ENCODE peak calls at places on chromosome 3, in eight cellular contexts. L is uterus, Z is esophagus squamous epithelium, U is A549, Q is body of pancreas, J is transverse colon, E is ovary, Y is heart left ventricle. K is an unnamed sample.

GRCh38 chr3:179229177-179229576 is 21.7 kb downstream of the KCNMB3 start:
- DNase-seq in L (no peak), Z (no peak), U (no peak), Q (no peak), J (no peak), E (no peak), Y (no peak), K (no peak)

GRCh38 chr3:11770477-11771381 is 76.0 kb downstream of the TAMM41 start:
- DNase-seq in L (peak), Z (peak), U (peak), Q (peak), J (peak), E (peak), Y (peak), K (peak)

GRCh38 chr3:194315088-194315964 is 35.8 kb downstream of the CPN2 start:
- DNase-seq in L (peak), Z (no peak), U (peak), Q (peak), J (peak), E (peak), Y (peak), K (peak)

GRCh38 chr3:54157860-54158259 is 35.5 kb downstream of the CACNA2D3 start:
- DNase-seq in L (no peak), Z (no peak), U (no peak), Q (no peak), J (no peak), E (no peak), Y (no peak), K (no peak)

GRCh38 chr3:146501752-146502151 is 32.4 kb upstream of the PLSCR2 start:
- DNase-seq in L (no peak), Z (no peak), U (no peak), Q (no peak), J (no peak), E (no peak), Y (no peak), K (no peak)

GRCh38 chr3:11499144-11499543 is 144.6 kb downstream of the VGLL4 start:
- DNase-seq in L (no peak), Z (no peak), U (peak), Q (no peak), J (no peak), E (no peak), Y (no peak), K (no peak)

GRCh38 chr3:27630892-27631291 is 91.2 kb downstream of the EOMES start:
- DNase-seq in L (no peak), Z (no peak), U (peak), Q (no peak), J (no peak), E (no peak), Y (no peak), K (no peak)

GRCh38 chr3:53842436-53843194 is 3.6 kb downstream of the CHDH start:
- DNase-seq in L (peak), Z (no peak), U (peak), Q (peak), J (peak), E (no peak), Y (no peak), K (no peak)

GRCh38 chr3:72830452-72831217 is 17.6 kb downstream of the SHQ1 start:
- DNase-seq in L (no peak), Z (no peak), U (no peak), Q (no peak), J (no peak), E (no peak), Y (no peak), K (no peak)

GRCh38 chr3:1251282-1252060 is 158.6 kb downstream of the CNTN6 start:
- DNase-seq in L (no peak), Z (no peak), U (no peak), Q (no peak), J (no peak), E (no peak), Y (no peak), K (no peak)

GRCh38 chr3:182697345-182697919 is 95.9 kb upstream of the ATP11B start:
- DNase-seq in L (no peak), Z (no peak), U (no peak), Q (no peak), J (no peak), E (no peak), Y (no peak), K (no peak)

GRCh38 chr3:10371789-10372188 is 50.9 kb upstream of the SEC13 start:
- DNase-seq in L (no peak), Z (no peak), U (no peak), Q (no peak), J (no peak), E (no peak), Y (no peak), K (no peak)

GRCh38 chr3:172096881-172097420 is 57.6 kb downstream of the FNDC3B start:
- DNase-seq in L (no peak), Z (no peak), U (peak), Q (peak), J (no peak), E (no peak), Y (no peak), K (no peak)

GRCh38 chr3:179956416-179956830 is 80.3 kb downstream of the PEX5L start:
- DNase-seq in L (no peak), Z (no peak), U (no peak), Q (no peak), J (no peak), E (no peak), Y (no peak), K (no peak)

GRCh38 chr3:106963446-106963845 is 413.8 kb upstream of the CCDC54 start:
- DNase-seq in L (no peak), Z (no peak), U (no peak), Q (no peak), J (no peak), E (no peak), Y (no peak), K (no peak)

GRCh38 chr3:62888778-62889177 is 13.6 kb upstream of the CADPS start:
- DNase-seq in L (no peak), Z (no peak), U (no peak), Q (no peak), J (no peak), E (no peak), Y (no peak), K (no peak)

GRCh38 chr3:190847423-190847822 is 15.1 kb downstream of the GMNC start:
- DNase-seq in L (no peak), Z (no peak), U (no peak), Q (no peak), J (no peak), E (no peak), Y (no peak), K (no peak)

GRCh38 chr3:161927131-161927530 is 430.5 kb downstream of the OTOL1 start:
- DNase-seq in L (no peak), Z (no peak), U (no peak), Q (no peak), J (no peak), E (no peak), Y (no peak), K (no peak)

GRCh38 chr3:11637901-11638668 is 5.6 kb downstream of the VGLL4 start:
- DNase-seq in L (no peak), Z (no peak), U (no peak), Q (no peak), J (no peak), E (no peak), Y (no peak), K (no peak)

GRCh38 chr3:55191911-55192787 is 264.3 kb upstream of the LRTM1 start:
- DNase-seq in L (no peak), Z (no peak), U (peak), Q (no peak), J (no peak), E (no peak), Y (no peak), K (no peak)

GRCh38 chr3:46017720-46018119 is 9.6 kb downstream of the XCR1 start:
- DNase-seq in L (no peak), Z (no peak), U (no peak), Q (no peak), J (no peak), E (no peak), Y (no peak), K (no peak)

GRCh38 chr3:192819001-192819569 is 91.7 kb upstream of the FGF12 start:
- DNase-seq in L (no peak), Z (no peak), U (peak), Q (no peak), J (no peak), E (no peak), Y (no peak), K (no peak)

GRCh38 chr3:175957427-175957826 is 1098.3 kb downstream of the NAALADL2 start:
- DNase-seq in L (no peak), Z (no peak), U (no peak), Q (no peak), J (no peak), E (no peak), Y (no peak), K (no peak)

GRCh38 chr3:62046326-62046725 is 327.0 kb downstream of the FEZF2 start:
- DNase-seq in L (no peak), Z (no peak), U (no peak), Q (no peak), J (no peak), E (no peak), Y (no peak), K (no peak)

GRCh38 chr3:96843505-96844203 is 29.3 kb downstream of the EPHA6 start:
- DNase-seq in L (no peak), Z (no peak), U (no peak), Q (no peak), J (no peak), E (no peak), Y (no peak), K (no peak)

GRCh38 chr3:13710251-13710650 is 161.3 kb downstream of the FBLN2 start:
- DNase-seq in L (peak), Z (no peak), U (no peak), Q (no peak), J (no peak), E (no peak), Y (no peak), K (peak)

GRCh38 chr3:107271787-107272387 is 105.4 kb upstream of the CCDC54 start:
- DNase-seq in L (no peak), Z (no peak), U (peak), Q (no peak), J (no peak), E (no peak), Y (no peak), K (no peak)

GRCh38 chr3:29353807-29354206 is 72.9 kb downstream of the RBMS3 start:
- DNase-seq in L (no peak), Z (no peak), U (no peak), Q (no peak), J (no peak), E (no peak), Y (no peak), K (no peak)

GRCh38 chr3:102206506-102207145 is 228.2 kb upstream of the ZPLD1 start:
- DNase-seq in L (peak), Z (no peak), U (no peak), Q (peak), J (peak), E (peak), Y (no peak), K (peak)

GRCh38 chr3:39103324-39103693 is 4.1 kb downstream of the GORASP1 start:
- DNase-seq in L (no peak), Z (no peak), U (no peak), Q (no peak), J (no peak), E (no peak), Y (no peak), K (no peak)

GRCh38 chr3:102054543-102054942 is 205.2 kb downstream of the NFKBIZ start:
- DNase-seq in L (no peak), Z (no peak), U (no peak), Q (no peak), J (no peak), E (no peak), Y (no peak), K (no peak)

GRCh38 chr3:94183551-94183950 is 120.7 kb downstream of the NSUN3 start:
- DNase-seq in L (no peak), Z (no peak), U (no peak), Q (no peak), J (no peak), E (no peak), Y (no peak), K (no peak)

GRCh38 chr3:138327831-138328230 is 1.8 kb downstream of the NME9 start:
- DNase-seq in L (no peak), Z (no peak), U (no peak), Q (no peak), J (no peak), E (no peak), Y (no peak), K (no peak)

GRCh38 chr3:149832086-149832485 is 19.1 kb downstream of the RNF13 start:
- DNase-seq in L (no peak), Z (no peak), U (no peak), Q (no peak), J (no peak), E (no peak), Y (no peak), K (no peak)

GRCh38 chr3:150216866-150217600 is 191.1 kb upstream of the TSC22D2 start:
- DNase-seq in L (no peak), Z (no peak), U (no peak), Q (no peak), J (no peak), E (no peak), Y (no peak), K (no peak)

GRCh38 chr3:157746391-157746790 is 243.2 kb upstream of the VEPH1 start:
- DNase-seq in L (no peak), Z (no peak), U (no peak), Q (no peak), J (no peak), E (no peak), Y (no peak), K (no peak)

GRCh38 chr3:56855856-56856538 is 54.2 kb upstream of the ARHGEF3 start:
- DNase-seq in L (peak), Z (no peak), U (peak), Q (no peak), J (peak), E (peak), Y (no peak), K (no peak)

GRCh38 chr3:115658337-115659181 is 35.2 kb downstream of the GAP43 start:
- DNase-seq in L (peak), Z (no peak), U (peak), Q (peak), J (peak), E (peak), Y (peak), K (peak)
- TF ChIP-seq POLR2A in L (peak), Z (peak), U (peak), Q (peak), J (peak), E (peak), Y (no peak), K (peak)

DNA sequence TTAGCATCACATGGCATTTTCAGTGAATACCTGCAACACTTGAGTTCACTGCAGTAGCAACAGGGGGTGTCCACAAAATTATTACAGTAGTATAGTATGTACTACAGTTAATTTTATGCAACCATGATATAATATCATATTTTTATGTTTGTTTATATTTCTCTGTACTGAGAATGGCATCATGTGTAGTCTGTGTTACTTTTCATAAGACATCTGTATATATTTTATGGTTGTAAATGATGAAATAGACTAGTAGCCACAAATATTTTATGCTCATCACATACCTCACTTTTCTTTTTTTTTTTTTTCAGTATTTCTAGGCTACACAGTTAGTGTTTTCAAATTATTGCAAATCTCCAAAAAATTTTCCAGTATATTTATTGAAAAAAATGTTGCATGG is 22.4 kb downstream of the PHLDB2 start:
- DNase-seq in L (no peak), Z (no peak), U (no peak), Q (no peak), J (no peak), E (no peak), Y (no peak), K (no peak)
- H3K4me3 ChIP-seq in L (no peak), Z (no peak), U (no peak), Q (no peak), J (no peak), E (no peak), Y (no peak), K (no peak)

DNA sequence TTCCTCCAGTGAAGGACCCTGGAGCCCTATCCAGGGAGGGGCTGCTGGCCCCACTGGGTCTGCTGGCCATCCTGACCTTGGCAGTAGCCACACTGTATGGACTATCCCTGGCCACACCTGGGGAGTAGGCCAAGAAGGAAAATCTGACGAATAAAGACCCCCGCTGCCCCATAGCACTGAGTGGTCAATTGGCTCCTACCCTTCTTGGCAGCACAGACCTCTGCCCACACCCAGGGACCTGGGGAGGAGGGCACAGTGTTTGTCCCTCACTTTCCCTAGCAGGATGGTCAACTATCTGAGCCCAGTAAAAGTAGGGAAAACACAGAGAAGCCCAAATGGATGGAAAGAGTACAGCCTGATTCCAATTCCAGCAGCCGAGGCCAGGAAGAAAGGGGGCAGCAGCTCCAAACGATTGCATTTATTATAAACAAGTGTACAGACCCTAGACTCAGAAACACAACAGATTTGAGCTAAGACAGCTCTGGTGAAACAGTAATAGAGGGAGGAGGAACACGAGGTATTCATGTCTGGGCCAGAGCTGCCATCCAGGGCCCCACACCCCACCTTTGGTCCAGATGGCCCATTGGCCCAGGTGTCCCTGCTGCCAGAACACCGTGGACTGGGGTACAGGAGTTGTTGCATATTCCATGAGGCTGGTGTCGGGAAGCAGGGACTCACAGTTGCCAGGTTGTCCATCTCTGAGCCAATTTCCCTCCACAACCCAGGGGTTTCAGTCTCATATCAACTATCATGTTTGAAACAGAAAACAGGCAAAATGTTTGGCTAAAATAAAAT is 21.1 kb downstream of the ATRIP start:
- DNase-seq in L (no peak), Z (no peak), U (no peak), Q (no peak), J (no peak), E (no peak), Y (no peak), K (no peak)
- TF ChIP-seq POLR2A in L (no peak), Z (no peak), U (no peak), Q (no peak), J (no peak), E (no peak), Y (no peak), K (no peak)

GRCh38 chr3:49278548-49278947 is 1.5 kb upstream of the C3orf62 start:
- DNase-seq in L (no peak), Z (no peak), U (no peak), Q (no peak), J (no peak), E (no peak), Y (no peak), K (no peak)

GRCh38 chr3:49273825-49274532 is 3.1 kb downstream of the C3orf62 start:
- DNase-seq in L (no peak), Z (no peak), U (no peak), Q (no peak), J (no peak), E (no peak), Y (no peak), K (no peak)

GRCh38 chr3:49276475-49277356 is at the start of gene C3orf62:
- DNase-seq in L (peak), Z (peak), U (peak), Q (peak), J (peak), E (peak), Y (peak), K (peak)

GRCh38 chr3:49279376-49279775 is 2.3 kb upstream of the C3orf62 start:
- DNase-seq in L (no peak), Z (no peak), U (no peak), Q (no peak), J (peak), E (no peak), Y (no peak), K (no peak)

GRCh38 chr3:49277357-49277723 is 308 bp upstream of the C3orf62 start:
- DNase-seq in L (no peak), Z (no peak), U (no peak), Q (no peak), J (no peak), E (no peak), Y (no peak), K (no peak)
- H3K4me3 ChIP-seq in L (peak), Z (peak), U (peak), Q (peak), J (peak), E (peak), Y (peak), K (peak)

K was measured in gastrocnemius medialis.